ENCODE peak calls at places on chromosomes 12 and 14, in four cellular contexts. A is Peyer's patch, K is pancreas, C is GM10248. U is an unnamed sample.

GRCh38 chr14:64363265-64363840 is 24.8 kb upstream of the MTHFD1 start:
- DNase-seq in C (no peak), A (no peak), K (no peak), U (no peak)

GRCh38 chr14:38808734-38809455 is 294.1 kb downstream of the SEC23A start:
- DNase-seq in C (no peak), A (no peak), K (no peak), U (no peak)

GRCh38 chr12:67426067-67426466 is 156.9 kb downstream of the CAND1 start:
- DNase-seq in A (no peak), C (no peak), K (peak), U (no peak)

GRCh38 chr12:57515468-57515933 is 4.8 kb downstream of the DDIT3 start:
- DNase-seq in A (no peak), C (no peak), K (no peak), U (no peak)

GRCh38 chr12:8678661-8679111 is 16.1 kb upstream of the MFAP5 start:
- DNase-seq in K (no peak), C (no peak), A (no peak), U (no peak)

GRCh38 chr12:112252184-112252583 is 126.8 kb downstream of the TRAFD1 start:
- DNase-seq in C (no peak), A (no peak), K (peak), U (no peak)

GRCh38 chr12:55931780-55932545 is 1.0 kb downstream of the DGKA start:
- DNase-seq in A (peak), K (peak), C (peak), U (peak)

GRCh38 chr14:61388173-61388975 is 67.0 kb downstream of the PRKCH start:
- DNase-seq in A (no peak), C (peak), K (no peak), U (peak)

GRCh38 chr14:28012629-28013415 is 753.8 kb upstream of the FOXG1 start:
- DNase-seq in C (no peak), K (no peak), A (no peak), U (no peak)

GRCh38 chr12:69350777-69351176 is 2.6 kb downstream of the LYZ start:
- DNase-seq in K (no peak), C (no peak), A (no peak), U (no peak)

GRCh38 chr14:90692826-90693225 is 123.4 kb downstream of the TTC7B start:
- DNase-seq in A (no peak), C (no peak), K (no peak), U (no peak)

GRCh38 chr14:106790189-106791036 is 1264.0 kb downstream of the TMEM121 start:
- DNase-seq in K (peak), C (peak), A (peak), U (peak)

GRCh38 chr14:61894452-61895077 is 132.3 kb downstream of the SNAPC1 start:
- DNase-seq in K (peak), A (peak), C (peak), U (peak)

GRCh38 chr14:61098711-61099110 is 117.7 kb downstream of the SLC38A6 start:
- DNase-seq in K (no peak), A (no peak), C (no peak), U (no peak)

GRCh38 chr12:6613015-6613775 is 6.0 kb upstream of the CHD4 start:
- DNase-seq in A (peak), K (peak), C (peak), U (no peak)

GRCh38 chr14:27392153-27392552 is 794.3 kb upstream of the NOVA1 start:
- DNase-seq in C (no peak), A (no peak), K (no peak), U (no peak)

GRCh38 chr12:93689076-93689834 is 12.1 kb downstream of the CRADD start:
- DNase-seq in C (no peak), K (no peak), A (no peak), U (no peak)

GRCh38 chr12:32106153-32106516 is 512 bp upstream of the BICD1 start:
- DNase-seq in A (peak), C (no peak), K (no peak), U (no peak)

GRCh38 chr14:53613404-53614253 is 343.0 kb downstream of the BMP4 start:
- DNase-seq in A (peak), C (peak), K (peak), U (no peak)

GRCh38 chr12:53538209-53538689 is 31.0 kb upstream of the NPFF start:
- DNase-seq in C (no peak), K (no peak), A (no peak), U (no peak)

GRCh38 chr12:69897744-69898143 is 72.7 kb downstream of the MYRFL start:
- DNase-seq in C (no peak), K (no peak), A (no peak), U (no peak)

GRCh38 chr12:78470354-78471195 is 394.0 kb upstream of the SYT1 start:
- DNase-seq in A (no peak), C (no peak), K (no peak), U (no peak)

GRCh38 chr14:87745507-87746118 is 247.4 kb downstream of the GALC start:
- DNase-seq in K (no peak), A (no peak), C (peak), U (no peak)

GRCh38 chr14:56796259-56796658 is 14.0 kb downstream of the OTX2 start:
- DNase-seq in C (no peak), K (no peak), A (no peak), U (no peak)

GRCh38 chr14:87076146-87076545 is 916.8 kb downstream of the GALC start:
- DNase-seq in C (no peak), K (no peak), A (no peak), U (no peak)

GRCh38 chr14:90299408-90299807 is 32.3 kb downstream of the NRDE2 start:
- DNase-seq in C (no peak), A (no peak), K (no peak), U (no peak)

GRCh38 chr12:52924764-52925716 is 20.2 kb upstream of the KRT8 start:
- DNase-seq in C (no peak), K (no peak), A (no peak), U (no peak)

GRCh38 chr14:78606111-78606510 is 435.9 kb downstream of the NRXN3 start:
- DNase-seq in K (no peak), A (no peak), C (no peak), U (no peak)

GRCh38 chr12:93166891-93167307 is 210.8 kb upstream of the NUDT4 start:
- DNase-seq in C (peak), K (no peak), A (no peak), U (no peak)

GRCh38 chr14:61726772-61727658 is 31.7 kb downstream of the HIF1A start:
- DNase-seq in A (no peak), K (no peak), C (no peak), U (no peak)

GRCh38 chr12:1189163-1189562 is 198.1 kb downstream of the ERC1 start:
- DNase-seq in K (no peak), A (no peak), C (no peak), U (no peak)

GRCh38 chr12:14454098-14454907 is 88.8 kb downstream of the ATF7IP start:
- DNase-seq in C (peak), K (no peak), A (no peak), U (no peak)
- TF ChIP-seq CTCF in C (peak), K (peak), A (peak), U (peak)

GRCh38 chr12:63093084-63093483 is 57.9 kb downstream of the AVPR1A start:
- DNase-seq in A (no peak), K (no peak), C (no peak), U (no peak)

GRCh38 chr12:63093711-63094110 is 57.3 kb downstream of the AVPR1A start:
- DNase-seq in K (no peak), A (no peak), C (no peak), U (no peak)

GRCh38 chr12:63095369-63095967 is 55.5 kb downstream of the AVPR1A start:
- DNase-seq in A (no peak), C (no peak), K (no peak), U (no peak)

GRCh38 chr12:63103489-63104131 is 47.4 kb downstream of the AVPR1A start:
- DNase-seq in A (no peak), C (peak), K (no peak), U (no peak)

DNA sequence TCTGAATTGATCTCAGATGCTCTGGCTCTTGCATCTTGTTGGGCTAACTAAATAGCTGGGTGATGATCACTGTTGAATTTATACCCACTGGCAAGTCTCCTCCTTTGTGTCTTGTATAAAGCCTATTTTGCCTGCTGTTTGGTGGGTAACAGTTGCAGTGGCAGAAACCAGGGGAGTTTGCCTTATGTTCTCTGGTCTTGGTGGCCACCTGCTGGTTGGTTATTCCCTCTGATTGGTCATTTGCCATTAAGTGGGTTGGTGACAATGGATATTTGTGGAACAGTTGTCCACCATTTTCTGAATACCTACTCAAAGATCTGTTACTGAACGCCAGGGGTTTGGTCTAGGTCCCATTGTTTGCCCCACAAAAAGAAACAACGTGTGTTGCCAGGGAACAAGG is 52.1 kb downstream of the AVPR1A start:
- DNase-seq in A (no peak), K (no peak), C (no peak), U (no peak)
- TF ChIP-seq CTCF in A (no peak), K (no peak), C (no peak), U (no peak)

GRCh38 chr14:23568021-23568599 is 519 bp upstream of the AP1G2 start:
- DNase-seq in A (no peak), C (no peak), K (no peak), U (no peak)

GRCh38 chr14:23566112-23566781 is 1.3 kb downstream of the AP1G2 start:
- DNase-seq in C (no peak), K (no peak), A (no peak), U (no peak)

GRCh38 chr14:23568600-23569310 is 1.2 kb upstream of the AP1G2 start:
- DNase-seq in C (no peak), K (no peak), A (peak), U (no peak)

GRCh38 chr14:23566782-23567185 is 807 bp downstream of the AP1G2 start:
- DNase-seq in K (peak), A (no peak), C (no peak), U (no peak)

DNA sequence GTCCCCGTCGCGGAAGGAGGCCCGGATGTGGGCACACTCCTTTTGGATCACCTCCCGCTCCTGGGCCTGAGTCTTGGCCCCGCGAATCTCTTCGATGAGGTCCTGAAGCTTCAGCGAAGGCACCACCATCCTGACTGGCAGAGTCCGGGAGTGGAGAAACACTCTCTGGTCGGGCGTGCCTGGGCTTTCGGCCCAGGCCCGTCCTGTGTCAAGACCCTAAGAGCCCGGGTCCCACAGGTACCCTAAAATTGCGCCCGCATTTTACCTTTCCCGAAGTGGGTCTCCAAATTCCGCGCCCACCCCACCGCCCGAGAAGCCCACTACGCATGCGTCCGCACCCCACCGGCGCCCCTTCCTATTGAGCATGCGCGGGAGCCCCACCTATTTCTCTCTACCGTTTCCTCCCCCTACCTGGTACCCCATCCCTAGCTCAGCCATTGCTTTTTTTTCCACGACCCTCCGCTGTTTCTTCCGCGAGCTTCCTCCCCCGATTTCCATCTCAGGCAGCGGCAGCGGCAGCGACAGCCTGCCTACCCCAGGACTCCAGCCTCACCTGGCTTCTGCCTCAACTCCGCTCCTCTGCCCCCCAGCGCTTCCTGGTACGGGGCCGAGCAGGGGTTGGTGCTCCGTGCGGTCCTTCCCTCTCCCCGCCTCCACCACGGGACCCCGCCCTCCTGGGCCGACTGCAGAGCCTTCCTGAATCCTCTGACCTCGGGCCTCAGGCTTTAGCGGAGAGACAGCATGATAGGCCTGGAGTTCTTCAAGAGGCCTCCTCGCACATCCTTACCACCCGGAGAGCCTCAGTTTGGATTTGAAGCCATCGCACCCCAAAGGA is at the start of gene AP1G2:
- DNase-seq in C (peak), K (peak), A (peak), U (peak)
- TF ChIP-seq CTCF in C (no peak), K (no peak), A (no peak), U (no peak)

GRCh38 chr12:17928708-17929366 is 161.2 kb downstream of the RERGL start:
- DNase-seq in C (no peak), K (no peak), A (no peak), U (no peak)
- TF ChIP-seq CTCF in C (no peak), K (no peak), A (no peak), U (no peak)

GRCh38 chr12:77435446-77436091 is 370.2 kb upstream of the E2F7 start:
- DNase-seq in A (no peak), C (no peak), K (no peak), U (no peak)
- TF ChIP-seq CTCF in A (no peak), C (no peak), K (no peak), U (no peak)

GRCh38 chr12:125185740-125186470 is 120.7 kb downstream of the AACS start:
- DNase-seq in C (peak), A (peak), K (peak), U (no peak)
- TF ChIP-seq CTCF in C (peak), A (peak), K (no peak), U (no peak)

DNA sequence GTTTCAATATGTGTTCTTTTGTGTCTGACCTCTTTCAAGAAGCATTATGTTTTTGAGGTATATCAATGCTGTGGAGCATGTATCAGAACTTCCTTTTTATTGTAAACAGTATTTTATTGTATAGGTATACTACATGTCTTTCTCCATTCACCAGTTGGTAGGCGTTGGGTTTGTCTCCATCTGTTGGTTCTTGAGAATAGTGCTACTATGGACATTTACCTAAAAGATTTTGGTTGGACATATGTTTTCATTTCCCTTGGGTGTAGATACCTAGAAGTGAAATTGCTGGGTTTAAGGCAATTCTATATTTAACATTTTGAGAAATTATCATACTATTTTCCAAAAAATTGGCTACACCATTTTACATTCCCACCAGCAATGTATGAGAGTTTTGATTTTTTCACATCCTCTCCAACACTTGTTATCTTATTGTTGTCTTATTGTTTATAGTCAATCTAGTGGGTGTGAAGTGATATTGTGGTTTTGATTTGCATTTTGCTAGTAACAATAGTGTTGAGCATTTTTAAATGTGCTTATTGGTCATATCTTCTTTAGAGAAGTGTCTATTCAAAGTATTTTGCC is 409.2 kb downstream of the IPO8 start:
- DNase-seq in K (no peak), A (no peak), C (no peak), U (no peak)
- TF ChIP-seq CTCF in K (no peak), A (no peak), C (peak), U (no peak)

GRCh38 chr14:74618078-74618952 is 6.3 kb upstream of the LTBP2 start:
- DNase-seq in C (no peak), K (no peak), A (peak), U (peak)
- TF ChIP-seq CTCF in C (no peak), K (no peak), A (no peak), U (no peak)